ENCODE peak calls at places on chromosomes 2 and 18, in eight cellular contexts. N is lower lobe of right lung, I is HCT116, L is brain microvascular endothelial cell, O is K562, P is AG09309, G is astrocyte of the spinal cord, W is heart left ventricle. R is an unnamed sample.

GRCh38 chr2:219496781-219497494 is 1.8 kb upstream of the GMPPA start:
- DNase-seq in L (no peak), P (no peak), W (no peak), I (no peak), N (no peak), O (no peak), G (peak), R (no peak)

GRCh38 chr2:1854747-1855146 is 110.4 kb upstream of the PXDN start:
- DNase-seq in I (no peak), O (peak), N (no peak), G (peak), W (no peak), L (peak), P (no peak), R (no peak)

GRCh38 chr2:23746141-23746863 is 180.6 kb downstream of the ATAD2B start:
- DNase-seq in L (no peak), W (no peak), O (no peak), N (no peak), G (no peak), I (no peak), P (no peak), R (no peak)

GRCh38 chr2:42957109-42958035 is 165.0 kb upstream of the HAAO start:
- DNase-seq in L (no peak), P (no peak), I (no peak), N (no peak), G (no peak), O (no peak), W (no peak), R (no peak)

GRCh38 chr2:53569957-53570727 is 197.5 kb upstream of the CHAC2 start:
- DNase-seq in O (no peak), W (no peak), N (no peak), G (no peak), P (no peak), I (no peak), L (no peak), R (no peak)

GRCh38 chr2:104746299-104746698 is 107.6 kb upstream of the POU3F3 start:
- DNase-seq in P (no peak), N (no peak), L (no peak), G (no peak), W (no peak), O (no peak), I (no peak), R (no peak)

GRCh38 chr2:86037795-86038192 is 67.9 kb downstream of the POLR1A start:
- DNase-seq in N (no peak), P (no peak), W (no peak), O (no peak), L (no peak), G (no peak), I (no peak), R (no peak)

GRCh38 chr18:58241877-58242276 is 197.9 kb downstream of the NEDD4L start:
- DNase-seq in I (no peak), P (peak), N (no peak), L (peak), W (no peak), O (no peak), G (peak), R (no peak)

GRCh38 chr2:136212426-136213378 is 94.8 kb upstream of the CXCR4 start:
- DNase-seq in O (no peak), I (no peak), P (no peak), L (no peak), W (no peak), G (no peak), N (no peak), R (no peak)

GRCh38 chr2:21519821-21520220 is 396.1 kb downstream of the TDRD15 start:
- DNase-seq in N (peak), W (no peak), I (no peak), O (no peak), P (no peak), G (no peak), L (no peak), R (no peak)

GRCh38 chr2:50143822-50144575 is 887.9 kb downstream of the NRXN1 start:
- DNase-seq in G (peak), P (no peak), N (no peak), W (no peak), L (peak), O (peak), I (no peak), R (peak)

GRCh38 chr18:7877609-7878008 is 310.5 kb downstream of the PTPRM start:
- DNase-seq in P (no peak), W (no peak), L (no peak), N (no peak), I (no peak), O (no peak), G (peak), R (no peak)
- TF ChIP-seq CTCF in P (no peak), W (no peak), L (no peak), N (no peak), I (no peak), O (no peak), G (no peak), R (no peak)

DNA sequence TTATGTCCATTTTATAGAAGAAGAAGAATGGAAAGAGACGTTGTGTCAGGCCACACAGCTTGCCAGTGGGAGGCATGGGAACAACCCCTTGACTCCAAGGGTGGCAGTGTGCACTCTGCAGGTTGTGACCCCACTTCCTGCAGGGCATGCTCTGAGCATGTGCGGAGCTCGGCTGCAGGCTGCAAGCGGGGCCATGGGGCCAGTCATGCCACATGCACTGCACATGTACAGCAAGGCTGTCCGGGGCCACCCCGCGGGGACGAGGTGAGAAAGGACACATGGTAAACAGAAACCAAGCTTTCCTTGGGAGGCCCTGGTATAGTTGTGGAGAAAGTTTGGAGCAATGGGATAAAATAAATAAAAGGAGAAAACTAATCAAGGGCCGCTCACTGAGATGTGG is 47.4 kb upstream of the DNMT3A start:
- DNase-seq in O (no peak), P (no peak), L (no peak), G (no peak), I (no peak), W (no peak), N (no peak), R (no peak)
- H3K4me3 ChIP-seq in O (no peak), P (no peak), L (no peak), G (no peak), I (no peak), W (no peak), N (no peak), R (no peak)

GRCh38 chr2:143282684-143283083 is 153.5 kb downstream of the ARHGAP15 start:
- DNase-seq in I (no peak), L (no peak), W (no peak), G (no peak), N (no peak), O (peak), P (no peak), R (no peak)
- TF ChIP-seq CTCF in I (peak), L (peak), W (no peak), G (peak), N (no peak), O (peak), P (peak), R (peak)

DNA sequence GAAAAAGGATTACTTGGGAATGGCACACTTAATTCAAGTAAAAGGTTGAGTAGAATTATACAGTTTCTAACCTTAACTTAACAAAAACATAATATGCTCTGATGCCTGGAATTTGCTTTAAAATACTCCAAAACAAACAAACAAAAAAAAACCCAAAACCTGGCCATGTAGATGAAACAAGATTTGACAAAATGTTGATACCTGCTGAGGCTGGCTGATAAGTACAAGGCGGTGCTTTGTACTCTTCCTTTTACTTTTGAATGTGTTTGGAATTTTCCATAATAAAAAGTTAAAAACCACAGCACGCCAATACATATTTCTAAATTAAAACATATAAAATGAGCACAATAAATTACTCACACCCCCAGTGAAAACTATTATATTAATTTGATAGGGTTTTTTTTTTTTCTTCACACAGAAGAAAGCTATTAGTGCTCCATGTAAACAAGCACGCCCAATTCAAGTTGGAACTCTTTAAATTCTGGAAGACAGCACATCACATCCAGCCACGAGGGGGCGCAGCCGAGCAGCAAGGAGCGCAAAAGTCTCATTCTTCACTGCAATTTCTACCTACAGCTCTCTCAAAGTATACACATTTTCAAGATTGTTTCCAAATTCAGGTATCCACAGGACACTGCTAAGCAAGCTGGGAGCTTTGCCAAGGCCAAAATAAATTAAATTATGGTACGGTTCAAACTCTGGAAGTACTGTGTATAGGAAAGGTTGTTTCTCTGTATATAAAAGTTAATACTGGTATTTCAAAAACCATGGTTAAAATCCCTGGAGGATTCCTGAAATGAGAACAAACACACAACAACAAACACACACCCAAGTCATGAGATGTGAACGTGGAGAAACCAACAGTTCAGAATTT is 7.5 kb downstream of the SERTAD2 start:
- DNase-seq in L (peak), G (peak), I (peak), O (peak), P (no peak), N (peak), W (peak), R (peak)
- H3K4me3 ChIP-seq in L (no peak), G (no peak), I (peak), O (no peak), P (no peak), N (no peak), W (peak), R (no peak)

GRCh38 chr2:74583504-74583903 is 29.0 kb downstream of the DOK1 start:
- DNase-seq in W (no peak), N (no peak), I (peak), O (no peak), P (no peak), L (peak), G (peak), R (no peak)

GRCh38 chr2:74588664-74589063 is 34.1 kb downstream of the DOK1 start:
- DNase-seq in P (no peak), O (no peak), L (no peak), W (no peak), G (no peak), I (no peak), N (no peak), R (no peak)

GRCh38 chr2:74584088-74584645 is 29.6 kb downstream of the DOK1 start:
- DNase-seq in L (no peak), P (no peak), W (no peak), I (no peak), O (peak), G (peak), N (no peak), R (no peak)

GRCh38 chr2:74587664-74588277 is 33.3 kb downstream of the DOK1 start:
- DNase-seq in P (no peak), G (peak), L (peak), W (peak), O (peak), I (peak), N (peak), R (no peak)

DNA sequence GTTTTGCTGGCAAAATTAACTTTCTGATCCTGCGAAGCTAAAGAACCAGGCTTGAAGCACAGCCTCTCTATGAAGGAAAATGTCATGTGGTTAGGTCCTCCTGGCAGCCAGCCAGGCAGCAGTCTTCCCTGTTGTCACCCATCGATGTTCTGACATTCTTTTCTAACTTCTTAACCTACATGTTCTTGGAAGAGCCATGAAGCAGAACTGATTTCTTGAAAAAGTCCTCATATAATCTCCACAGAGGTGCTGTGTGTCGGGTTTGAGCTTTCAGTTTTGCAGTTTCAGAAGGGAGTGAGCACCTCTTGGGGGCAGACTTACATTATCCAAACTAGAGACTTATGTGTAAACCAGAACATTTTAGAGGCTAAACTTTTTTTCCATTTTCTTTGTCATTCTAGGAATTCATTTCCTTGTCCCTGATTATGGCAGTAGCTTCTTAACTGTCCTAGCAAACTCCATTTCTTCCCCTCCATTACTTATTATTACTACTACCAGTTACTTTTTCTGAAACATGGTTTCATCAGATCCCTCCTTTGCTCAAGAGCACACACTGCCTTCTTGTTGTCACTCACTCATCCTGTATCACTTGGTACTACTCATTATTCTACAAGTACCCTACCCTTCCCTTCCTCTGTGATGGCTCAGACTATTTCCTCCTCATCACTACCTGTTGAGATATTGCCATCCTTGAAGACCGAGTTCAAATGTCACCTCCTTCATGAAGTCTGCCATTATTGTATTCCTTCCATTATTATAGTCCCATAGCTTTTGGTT is 31.1 kb downstream of the DOK1 start:
- DNase-seq in N (peak), L (no peak), O (peak), W (peak), G (no peak), I (no peak), P (no peak), R (no peak)
- TF ChIP-seq CTCF in N (no peak), L (peak), O (no peak), W (no peak), G (peak), I (no peak), P (no peak), R (no peak)

DNA sequence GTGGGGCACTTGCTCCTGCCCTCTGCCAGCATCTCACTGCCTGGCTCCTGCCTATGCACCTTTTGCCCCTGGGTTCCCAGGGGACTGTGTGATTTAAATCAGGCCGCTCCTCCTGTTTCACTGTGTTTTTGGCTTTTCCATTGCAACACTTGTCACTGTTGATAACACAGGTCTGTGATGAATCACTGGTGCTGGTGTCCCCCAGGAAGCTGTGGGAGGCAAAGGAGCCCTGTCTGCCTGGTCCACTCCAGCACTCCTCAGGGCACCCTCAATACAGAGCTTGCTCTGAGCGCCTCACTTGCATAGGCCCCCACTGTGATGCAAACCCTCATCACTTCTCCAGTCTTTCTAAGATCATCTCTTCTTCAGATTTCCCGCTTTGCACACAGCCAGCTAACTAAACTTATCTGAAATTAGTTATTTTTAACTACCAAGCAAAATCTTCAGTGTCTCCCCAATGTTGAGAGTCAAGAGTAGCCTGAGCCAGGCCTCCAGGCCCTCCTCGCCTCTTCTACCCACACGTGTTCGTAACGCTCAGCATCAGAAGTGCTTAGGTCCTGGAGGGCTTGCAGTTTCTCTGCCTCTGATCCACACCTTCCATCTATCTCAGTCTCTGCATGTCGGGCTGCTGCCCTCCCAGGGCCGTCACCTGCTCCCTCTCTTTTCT is 2.8 kb downstream of the TMEM18 start:
- DNase-seq in P (no peak), N (no peak), O (no peak), I (no peak), G (no peak), W (no peak), L (peak), R (no peak)
- H3K4me3 ChIP-seq in P (no peak), N (no peak), O (no peak), I (no peak), G (no peak), W (no peak), L (no peak), R (peak)

GRCh38 chr2:108855194-108855593 is 68.6 kb downstream of the CCDC138 start:
- DNase-seq in G (peak), N (no peak), L (no peak), I (no peak), P (no peak), W (no peak), O (peak), R (no peak)
- TF ChIP-seq CTCF in G (no peak), N (no peak), L (no peak), I (no peak), P (peak), W (no peak), O (no peak), R (peak)

DNA sequence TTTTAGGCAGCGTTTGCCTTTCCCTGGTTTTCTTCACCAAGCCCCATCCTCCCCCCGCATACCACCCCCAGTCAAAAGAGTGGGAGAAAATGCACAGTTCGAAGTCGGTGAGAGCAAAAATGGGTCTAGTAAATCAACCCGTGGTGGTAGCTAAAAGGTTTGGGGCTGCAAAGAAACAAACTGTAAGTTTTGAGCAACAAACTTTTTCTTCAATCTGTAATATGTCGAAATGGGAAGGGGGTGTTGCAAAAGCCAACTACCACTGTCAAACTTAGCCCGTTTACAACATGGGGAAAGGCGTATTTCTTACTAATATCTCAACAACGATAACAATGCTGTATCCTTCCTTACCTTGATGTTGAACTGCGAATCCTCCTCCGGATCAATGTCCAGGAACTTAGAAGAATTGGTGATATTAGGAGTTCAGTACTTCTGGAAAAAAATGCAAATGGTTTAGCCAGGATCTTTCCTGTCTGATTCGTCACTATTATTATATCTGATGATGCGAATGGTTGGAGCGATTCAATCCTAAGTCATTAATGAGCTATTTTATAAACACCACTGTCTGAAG is 2.4 kb upstream of the SATB2 start:
- DNase-seq in O (no peak), I (peak), N (no peak), W (no peak), G (peak), L (no peak), P (no peak), R (no peak)
- H3K4me3 ChIP-seq in O (peak), I (peak), N (peak), W (peak), G (peak), L (peak), P (peak), R (peak)

GRCh38 chr2:29343830-29344229 is 228.6 kb downstream of the CLIP4 start:
- DNase-seq in W (no peak), O (no peak), G (no peak), P (no peak), L (no peak), N (no peak), I (no peak), R (no peak)
- TF ChIP-seq CTCF in W (no peak), O (no peak), G (no peak), P (no peak), L (no peak), N (no peak), I (peak), R (no peak)

GRCh38 chr2:55421326-55421725 is 1.7 kb upstream of the CCDC88A start:
- DNase-seq in O (no peak), L (no peak), I (no peak), W (no peak), P (no peak), N (no peak), G (no peak), R (no peak)

GRCh38 chr2:55419236-55419513 is 481 bp downstream of the CCDC88A start:
- DNase-seq in N (no peak), P (no peak), O (peak), W (peak), G (peak), L (no peak), I (no peak), R (no peak)

GRCh38 chr2:55420244-55420713 is 623 bp upstream of the CCDC88A start:
- DNase-seq in O (no peak), G (no peak), P (no peak), L (no peak), W (no peak), I (no peak), N (no peak), R (no peak)

GRCh38 chr2:55419514-55420243 is at the start of gene CCDC88A:
- DNase-seq in P (peak), W (peak), I (peak), G (peak), N (peak), L (peak), O (peak), R (peak)

DNA sequence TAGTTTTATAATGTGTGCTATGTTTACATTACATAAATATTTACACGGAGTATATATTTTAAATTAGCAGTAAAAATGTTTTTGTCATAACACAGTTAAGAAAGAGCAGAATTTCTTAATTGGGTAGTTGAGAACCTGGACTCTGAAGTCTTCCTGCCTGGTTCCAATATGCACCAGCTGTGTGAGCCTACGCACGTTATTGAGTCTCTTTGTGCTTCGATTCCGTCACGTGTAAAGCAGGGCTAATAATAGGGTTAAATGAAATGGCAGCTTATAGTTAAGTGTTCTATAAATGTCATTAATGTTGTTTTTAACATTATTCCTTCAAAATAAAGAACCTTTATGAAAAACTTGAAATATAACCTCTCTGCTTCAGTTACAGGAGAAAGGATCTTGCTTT is 1.2 kb upstream of the CCDC88A start:
- DNase-seq in P (no peak), G (no peak), N (no peak), W (no peak), I (no peak), O (no peak), L (no peak), R (no peak)
- H3K4me3 ChIP-seq in P (no peak), G (no peak), N (peak), W (peak), I (no peak), O (no peak), L (no peak), R (peak)

R was measured in GM12864.